ENCODE peak calls at places on chromosome 5, in six cellular contexts. T is AG04449, Q is endothelial cell, P is WERI-Rb-1, Z is retinal pigment epithelial cell, X is amniotic stem cell. H is an unnamed sample.

GRCh38 chr5:154242964-154243376 is 52.4 kb downstream of the GALNT10 start:
- DNase-seq in T (no peak), Q (no peak), P (no peak), Z (no peak), X (no peak), H (no peak)

GRCh38 chr5:86983208-86983607 is 284.5 kb upstream of the RASA1 start:
- DNase-seq in T (no peak), Q (no peak), P (no peak), Z (no peak), X (no peak), H (no peak)

GRCh38 chr5:60604771-60605170 is 95.2 kb downstream of the DEPDC1B start:
- DNase-seq in T (no peak), Q (no peak), P (no peak), Z (no peak), X (no peak), H (no peak)

GRCh38 chr5:169426674-169427250 is 125.8 kb upstream of the SLIT3 start:
- DNase-seq in T (no peak), Q (no peak), P (no peak), Z (no peak), X (no peak), H (peak; percentile 27)

GRCh38 chr5:66230551-66230950 is 86.5 kb downstream of the SREK1 start:
- DNase-seq in T (no peak), Q (peak; percentile 24), P (no peak), Z (no peak), X (no peak), H (no peak)

GRCh38 chr5:23029296-23029695 is 176.2 kb upstream of the CDH12 start:
- DNase-seq in T (no peak), Q (no peak), P (no peak), Z (no peak), X (no peak), H (no peak)

GRCh38 chr5:69007726-69008368 is 86.0 kb upstream of the SLC30A5 start:
- DNase-seq in T (no peak), Q (peak; percentile 82), P (peak; percentile 83), Z (no peak), X (peak; percentile 9), H (peak; percentile 84)

GRCh38 chr5:113147088-113147487 is 170.5 kb downstream of the DCP2 start:
- DNase-seq in T (peak; percentile 94), Q (no peak), P (peak; percentile 88), Z (peak; percentile 96), X (peak; percentile 76), H (no peak)

GRCh38 chr5:153562189-153562588 is 71.7 kb downstream of the GRIA1 start:
- DNase-seq in T (peak; percentile 45), Q (no peak), P (no peak), Z (peak; percentile 39), X (no peak), H (no peak)

GRCh38 chr5:86979801-86980510 is 287.7 kb upstream of the RASA1 start:
- DNase-seq in T (peak; percentile 7), Q (no peak), P (no peak), Z (peak; percentile 60), X (peak; percentile 4), H (no peak)

GRCh38 chr5:163712011-163712410 is 206.6 kb downstream of the MAT2B start:
- DNase-seq in T (no peak), Q (no peak), P (no peak), Z (no peak), X (no peak), H (no peak)

GRCh38 chr5:56659991-56660390 is 155.4 kb upstream of the MAP3K1 start:
- DNase-seq in T (no peak), Q (no peak), P (no peak), Z (no peak), X (no peak), H (no peak)

GRCh38 chr5:74579215-74579614 is 61.3 kb downstream of the ENC1 start:
- DNase-seq in T (no peak), Q (no peak), P (no peak), Z (no peak), X (no peak), H (no peak)

GRCh38 chr5:53779541-53779981 is 219.1 kb downstream of the NDUFS4 start:
- DNase-seq in T (no peak), Q (peak; percentile 22), P (no peak), Z (no peak), X (no peak), H (no peak)

GRCh38 chr5:93019896-93020295 is 561.1 kb downstream of the NR2F1-AS1 start:
- DNase-seq in T (no peak), Q (no peak), P (peak; percentile 60), Z (no peak), X (no peak), H (no peak)

GRCh38 chr5:104347119-104347708 is 784.6 kb upstream of the NUDT12 start:
- DNase-seq in T (no peak), Q (no peak), P (peak; percentile 8), Z (no peak), X (no peak), H (no peak)

GRCh38 chr5:76723266-76723665 is 7.3 kb downstream of the F2R start:
- DNase-seq in T (no peak), Q (no peak), P (no peak), Z (no peak), X (no peak), H (no peak)

GRCh38 chr5:125190232-125191051 is 444.0 kb upstream of the ZNF608 start:
- DNase-seq in T (no peak), Q (no peak), P (no peak), Z (no peak), X (no peak), H (no peak)

GRCh38 chr5:94499806-94500205 is 118.6 kb downstream of the KIAA0825 start:
- DNase-seq in T (no peak), Q (no peak), P (peak; percentile 68), Z (no peak), X (no peak), H (no peak)

GRCh38 chr5:2149196-2149541 is 266.4 kb upstream of the IRX4 start:
- DNase-seq in T (no peak), Q (no peak), P (no peak), Z (no peak), X (no peak), H (no peak)

GRCh38 chr5:149785341-149785740 is 55.2 kb downstream of the PPARGC1B start:
- DNase-seq in T (no peak), Q (no peak), P (no peak), Z (no peak), X (no peak), H (no peak)

GRCh38 chr5:9015250-9015936 is 530.5 kb downstream of the SEMA5A start:
- DNase-seq in T (peak; percentile 36), Q (no peak), P (no peak), Z (peak; percentile 55), X (peak; percentile 7), H (no peak)

GRCh38 chr5:45093377-45093776 is 284.6 kb downstream of the MRPS30 start:
- DNase-seq in T (no peak), Q (no peak), P (no peak), Z (no peak), X (no peak), H (no peak)

GRCh38 chr5:56175465-56175864 is 57.7 kb downstream of the ANKRD55 start:
- DNase-seq in T (peak; percentile 42), Q (no peak), P (no peak), Z (peak; percentile 50), X (no peak), H (peak; percentile 68)

GRCh38 chr5:56279979-56280378 is 46.8 kb upstream of the ANKRD55 start:
- DNase-seq in T (peak; percentile 37), Q (no peak), P (no peak), Z (peak; percentile 68), X (no peak), H (no peak)

GRCh38 chr5:126656397-126657007 is 55.8 kb downstream of the PHAX start:
- DNase-seq in T (no peak), Q (no peak), P (no peak), Z (no peak), X (peak; percentile 48), H (peak; percentile 18)

GRCh38 chr5:8234179-8234578 is 365.2 kb downstream of the MTRR start:
- DNase-seq in T (no peak), Q (no peak), P (no peak), Z (no peak), X (no peak), H (no peak)